ENCODE peak calls at places on chromosomes 2 and 18, in nine cellular contexts. One of them, this sample, is unnamed.

GRCh38 chr2:215435809-215436704 is at the start of gene FN1:
- DNase-seq in A549: peak
- DNase-seq in retinal pigment epithelial cell: peak
- DNase-seq in PC-3: peak
- DNase-seq in HFFc6: peak
- DNase-seq in foreskin keratinocyte: peak
- DNase-seq in heart right ventricle: peak
- DNase-seq in coronary artery: peak
- DNase-seq in foreskin fibroblast: peak
- DNase-seq in this sample: peak

GRCh38 chr18:9765505-9765904 is 57.4 kb downstream of the RAB31 start:
- DNase-seq in A549: no peak
- DNase-seq in retinal pigment epithelial cell: no peak
- DNase-seq in PC-3: no peak
- DNase-seq in HFFc6: no peak
- DNase-seq in foreskin keratinocyte: no peak
- DNase-seq in heart right ventricle: no peak
- DNase-seq in coronary artery: no peak
- DNase-seq in foreskin fibroblast: no peak
- DNase-seq in this sample: no peak

GRCh38 chr18:12492907-12493306 is 85.2 kb downstream of the PRELID3A start:
- DNase-seq in A549: no peak
- DNase-seq in retinal pigment epithelial cell: no peak
- DNase-seq in PC-3: no peak
- DNase-seq in HFFc6: no peak
- DNase-seq in foreskin keratinocyte: no peak
- DNase-seq in heart right ventricle: no peak
- DNase-seq in coronary artery: no peak
- DNase-seq in foreskin fibroblast: no peak
- DNase-seq in this sample: no peak

GRCh38 chr2:117917223-117917917 is 96.5 kb downstream of the CCDC93 start:
- DNase-seq in A549: peak
- DNase-seq in retinal pigment epithelial cell: no peak
- DNase-seq in PC-3: peak
- DNase-seq in HFFc6: peak
- DNase-seq in foreskin keratinocyte: no peak
- DNase-seq in heart right ventricle: no peak
- DNase-seq in coronary artery: no peak
- DNase-seq in foreskin fibroblast: peak
- DNase-seq in this sample: no peak

GRCh38 chr2:8315766-8316165 is 366.1 kb upstream of the ID2 start:
- DNase-seq in A549: no peak
- DNase-seq in retinal pigment epithelial cell: peak
- DNase-seq in PC-3: no peak
- DNase-seq in HFFc6: no peak
- DNase-seq in foreskin keratinocyte: no peak
- DNase-seq in heart right ventricle: no peak
- DNase-seq in coronary artery: no peak
- DNase-seq in foreskin fibroblast: no peak
- DNase-seq in this sample: no peak

GRCh38 chr2:10192392-10192791 is 69.9 kb downstream of the RRM2 start:
- DNase-seq in A549: no peak
- DNase-seq in retinal pigment epithelial cell: no peak
- DNase-seq in PC-3: no peak
- DNase-seq in HFFc6: no peak
- DNase-seq in foreskin keratinocyte: no peak
- DNase-seq in heart right ventricle: no peak
- DNase-seq in coronary artery: no peak
- DNase-seq in foreskin fibroblast: no peak
- DNase-seq in this sample: no peak

GRCh38 chr18:31042391-31043181 is at the start of gene DSC3:
- DNase-seq in A549: peak
- DNase-seq in retinal pigment epithelial cell: no peak
- DNase-seq in PC-3: peak
- DNase-seq in HFFc6: no peak
- DNase-seq in foreskin keratinocyte: peak
- DNase-seq in heart right ventricle: no peak
- DNase-seq in coronary artery: no peak
- DNase-seq in foreskin fibroblast: no peak
- DNase-seq in this sample: peak

GRCh38 chr2:60556441-60556997 is 3.1 kb upstream of the BCL11A start:
- DNase-seq in A549: no peak
- DNase-seq in retinal pigment epithelial cell: no peak
- DNase-seq in PC-3: no peak
- DNase-seq in HFFc6: no peak
- DNase-seq in foreskin keratinocyte: no peak
- DNase-seq in heart right ventricle: no peak
- DNase-seq in coronary artery: no peak
- DNase-seq in foreskin fibroblast: no peak
- DNase-seq in this sample: no peak

GRCh38 chr2:163077241-163077640 is 238.7 kb upstream of the KCNH7 start:
- DNase-seq in A549: no peak
- DNase-seq in retinal pigment epithelial cell: no peak
- DNase-seq in PC-3: no peak
- DNase-seq in HFFc6: no peak
- DNase-seq in foreskin keratinocyte: no peak
- DNase-seq in heart right ventricle: no peak
- DNase-seq in coronary artery: no peak
- DNase-seq in foreskin fibroblast: no peak
- DNase-seq in this sample: no peak

GRCh38 chr2:183037660-183038340 is 457 bp downstream of the NCKAP1 start:
- DNase-seq in A549: peak
- DNase-seq in retinal pigment epithelial cell: no peak
- DNase-seq in PC-3: peak
- DNase-seq in HFFc6: no peak
- DNase-seq in foreskin keratinocyte: no peak
- DNase-seq in heart right ventricle: peak
- DNase-seq in coronary artery: peak
- DNase-seq in foreskin fibroblast: peak
- DNase-seq in this sample: peak

GRCh38 chr18:6982398-6982797 is 135.2 kb downstream of the LAMA1 start:
- DNase-seq in A549: no peak
- DNase-seq in retinal pigment epithelial cell: no peak
- DNase-seq in PC-3: no peak
- DNase-seq in HFFc6: no peak
- DNase-seq in foreskin keratinocyte: no peak
- DNase-seq in heart right ventricle: no peak
- DNase-seq in coronary artery: no peak
- DNase-seq in foreskin fibroblast: no peak
- DNase-seq in this sample: no peak

DNA sequence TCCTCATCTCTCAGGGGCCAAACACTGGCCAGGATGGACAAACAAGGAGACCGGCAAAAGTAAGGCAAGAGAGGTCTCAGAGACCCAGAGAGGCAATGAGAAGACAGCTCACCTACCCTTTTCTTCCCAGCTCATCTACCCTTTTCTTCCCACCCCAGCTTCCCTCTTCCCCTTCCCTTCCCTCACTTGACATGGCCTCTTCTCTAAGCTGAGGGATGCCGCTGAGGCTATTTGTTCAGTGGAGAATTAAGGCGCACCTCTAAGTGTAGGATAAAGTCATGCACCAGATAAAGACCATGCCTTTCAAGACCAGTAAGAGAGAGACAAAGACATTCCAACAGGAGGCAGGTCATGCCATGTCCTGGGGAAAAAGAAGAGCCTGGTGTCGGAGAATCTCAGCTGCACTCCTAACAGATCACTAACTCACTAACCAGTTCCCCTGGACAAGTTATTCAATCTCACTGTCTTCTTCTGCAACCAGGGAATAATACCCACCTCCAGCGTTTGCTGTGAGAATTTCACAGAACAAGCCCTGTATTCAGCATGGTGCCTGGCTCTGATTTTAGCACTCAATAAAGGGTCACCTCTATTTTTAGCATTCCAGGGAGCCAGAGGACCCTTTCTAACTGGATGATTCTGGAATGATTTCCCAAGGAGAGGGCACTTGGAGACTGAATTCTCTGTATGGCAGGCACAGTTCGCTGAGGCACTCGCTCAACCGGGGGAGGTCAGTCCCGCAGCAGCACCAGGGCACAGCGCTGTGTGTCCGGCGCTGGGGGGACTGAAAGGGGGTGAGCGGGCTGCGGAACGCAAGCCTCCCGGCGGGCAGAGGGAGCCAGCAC is 3.0 kb upstream of the FOSL2 start:
- DNase-seq in A549: no peak
- DNase-seq in retinal pigment epithelial cell: no peak
- DNase-seq in PC-3: no peak
- DNase-seq in HFFc6: no peak
- DNase-seq in foreskin keratinocyte: no peak
- DNase-seq in heart right ventricle: no peak
- DNase-seq in coronary artery: no peak
- DNase-seq in foreskin fibroblast: no peak
- DNase-seq in this sample: no peak
- TF ChIP-seq CTCF in A549: peak
- TF ChIP-seq CTCF in retinal pigment epithelial cell: peak
- TF ChIP-seq CTCF in PC-3: no peak
- TF ChIP-seq CTCF in HFFc6: no peak
- TF ChIP-seq CTCF in foreskin keratinocyte: no peak
- TF ChIP-seq CTCF in heart right ventricle: peak
- TF ChIP-seq CTCF in coronary artery: no peak
- TF ChIP-seq CTCF in foreskin fibroblast: no peak
- TF ChIP-seq CTCF in this sample: no peak

GRCh38 chr2:222318712-222319575 is 20.1 kb upstream of the PAX3 start:
- DNase-seq in A549: peak
- DNase-seq in retinal pigment epithelial cell: no peak
- DNase-seq in PC-3: no peak
- DNase-seq in HFFc6: no peak
- DNase-seq in foreskin keratinocyte: no peak
- DNase-seq in heart right ventricle: no peak
- DNase-seq in coronary artery: no peak
- DNase-seq in foreskin fibroblast: peak
- DNase-seq in this sample: peak
- TF ChIP-seq CTCF in A549: peak
- TF ChIP-seq CTCF in retinal pigment epithelial cell: no peak
- TF ChIP-seq CTCF in PC-3: peak
- TF ChIP-seq CTCF in HFFc6: peak
- TF ChIP-seq CTCF in foreskin keratinocyte: peak
- TF ChIP-seq CTCF in heart right ventricle: peak
- TF ChIP-seq CTCF in coronary artery: no peak
- TF ChIP-seq CTCF in foreskin fibroblast: peak
- TF ChIP-seq CTCF in this sample: peak

GRCh38 chr2:191298306-191298705 is 53.1 kb downstream of the MYO1B start:
- DNase-seq in A549: no peak
- DNase-seq in retinal pigment epithelial cell: peak
- DNase-seq in PC-3: no peak
- DNase-seq in HFFc6: peak
- DNase-seq in foreskin keratinocyte: no peak
- DNase-seq in heart right ventricle: no peak
- DNase-seq in coronary artery: no peak
- DNase-seq in foreskin fibroblast: no peak
- DNase-seq in this sample: no peak

GRCh38 chr2:191296083-191297006 is 51.1 kb downstream of the MYO1B start:
- DNase-seq in A549: no peak
- DNase-seq in retinal pigment epithelial cell: no peak
- DNase-seq in PC-3: no peak
- DNase-seq in HFFc6: no peak
- DNase-seq in foreskin keratinocyte: no peak
- DNase-seq in heart right ventricle: no peak
- DNase-seq in coronary artery: no peak
- DNase-seq in foreskin fibroblast: no peak
- DNase-seq in this sample: no peak

GRCh38 chr2:191297031-191297430 is 51.8 kb downstream of the MYO1B start:
- DNase-seq in A549: no peak
- DNase-seq in retinal pigment epithelial cell: no peak
- DNase-seq in PC-3: no peak
- DNase-seq in HFFc6: no peak
- DNase-seq in foreskin keratinocyte: no peak
- DNase-seq in heart right ventricle: no peak
- DNase-seq in coronary artery: no peak
- DNase-seq in foreskin fibroblast: no peak
- DNase-seq in this sample: no peak

GRCh38 chr2:191299866-191300265 is 54.7 kb downstream of the MYO1B start:
- DNase-seq in A549: no peak
- DNase-seq in retinal pigment epithelial cell: no peak
- DNase-seq in PC-3: no peak
- DNase-seq in HFFc6: no peak
- DNase-seq in foreskin keratinocyte: no peak
- DNase-seq in heart right ventricle: no peak
- DNase-seq in coronary artery: no peak
- DNase-seq in foreskin fibroblast: no peak
- DNase-seq in this sample: no peak

DNA sequence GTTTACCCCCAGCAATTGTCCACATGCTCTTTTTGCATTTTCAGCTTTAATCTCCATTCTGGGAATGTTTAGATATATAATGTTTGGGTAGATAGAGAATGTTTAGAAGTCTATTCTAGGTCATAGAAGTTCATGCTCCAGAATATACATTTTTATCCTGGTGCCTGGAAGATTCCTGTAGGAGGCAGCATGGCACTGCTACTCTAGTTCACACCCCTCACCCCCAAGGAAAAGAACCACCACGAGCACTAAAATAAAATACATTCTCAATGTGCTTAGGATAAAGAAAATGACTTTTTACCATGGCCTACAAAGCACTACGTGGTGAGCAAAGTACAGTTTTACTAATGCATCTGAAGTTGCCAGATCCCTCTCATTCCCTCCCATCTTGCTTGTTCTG is 53.8 kb downstream of the MYO1B start:
- DNase-seq in A549: no peak
- DNase-seq in retinal pigment epithelial cell: no peak
- DNase-seq in PC-3: no peak
- DNase-seq in HFFc6: no peak
- DNase-seq in foreskin keratinocyte: no peak
- DNase-seq in heart right ventricle: no peak
- DNase-seq in coronary artery: no peak
- DNase-seq in foreskin fibroblast: no peak
- DNase-seq in this sample: no peak
- TF ChIP-seq CTCF in A549: no peak
- TF ChIP-seq CTCF in retinal pigment epithelial cell: peak
- TF ChIP-seq CTCF in PC-3: peak
- TF ChIP-seq CTCF in HFFc6: peak
- TF ChIP-seq CTCF in foreskin keratinocyte: peak
- TF ChIP-seq CTCF in heart right ventricle: peak
- TF ChIP-seq CTCF in coronary artery: no peak
- TF ChIP-seq CTCF in foreskin fibroblast: peak
- TF ChIP-seq CTCF in this sample: no peak

DNA sequence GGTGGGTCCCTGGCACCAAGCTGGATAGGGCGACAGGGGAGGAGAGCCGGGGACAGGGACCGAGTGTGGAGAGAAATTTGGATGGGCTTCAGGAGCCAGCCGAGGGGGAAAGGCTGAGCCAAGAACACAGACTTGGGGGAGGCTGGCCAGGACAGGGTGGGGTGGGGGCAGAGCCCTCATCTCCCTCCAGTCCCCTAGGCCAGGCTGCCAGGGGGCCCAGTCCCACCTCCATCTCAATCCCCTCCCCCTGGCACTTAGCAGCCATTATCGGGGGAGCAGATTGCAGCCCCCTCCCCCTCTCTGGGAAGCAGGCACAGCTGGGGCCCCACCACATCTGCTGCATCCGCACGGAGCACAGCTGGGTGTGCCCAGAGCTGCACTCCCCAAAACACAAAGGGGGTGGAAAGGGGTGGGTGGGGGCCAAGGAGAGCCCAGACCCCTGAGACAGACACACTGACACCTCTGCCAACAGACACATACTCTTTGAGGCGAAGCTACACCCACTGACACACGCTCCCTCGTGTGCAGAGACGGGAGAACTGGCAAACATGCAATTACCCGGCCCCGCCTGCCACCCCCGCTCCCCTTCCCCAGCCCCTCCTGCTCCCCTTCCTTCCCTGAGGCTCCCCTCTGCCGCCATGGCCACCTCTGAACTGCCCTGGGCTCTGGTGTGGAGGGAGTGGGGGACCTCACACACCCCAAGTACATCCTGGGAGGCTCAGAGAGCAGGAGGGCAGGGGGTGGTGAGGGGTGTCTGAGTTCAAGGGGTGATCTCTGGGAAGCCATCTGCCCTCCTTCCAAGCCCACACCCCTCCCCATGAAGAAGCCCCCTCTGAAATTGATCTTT is 5.1 kb upstream of the ASIC4 start:
- DNase-seq in A549: no peak
- DNase-seq in retinal pigment epithelial cell: no peak
- DNase-seq in PC-3: no peak
- DNase-seq in HFFc6: no peak
- DNase-seq in foreskin keratinocyte: no peak
- DNase-seq in heart right ventricle: no peak
- DNase-seq in coronary artery: no peak
- DNase-seq in foreskin fibroblast: no peak
- DNase-seq in this sample: no peak
- TF ChIP-seq CTCF in A549: no peak
- TF ChIP-seq CTCF in retinal pigment epithelial cell: no peak
- TF ChIP-seq CTCF in PC-3: no peak
- TF ChIP-seq CTCF in HFFc6: no peak
- TF ChIP-seq CTCF in foreskin keratinocyte: no peak
- TF ChIP-seq CTCF in heart right ventricle: no peak
- TF ChIP-seq CTCF in coronary artery: no peak
- TF ChIP-seq CTCF in foreskin fibroblast: no peak
- TF ChIP-seq CTCF in this sample: no peak

This sample was measured in GM20000.